ENCODE peak calls at places on chromosome 9, in ten cellular contexts. A is NAMALWA, F is right atrium auricular region, J is GM06990, O is left colon, W is fibroblast of lung, H is posterior cingulate gyrus, Z is KBM-7, E is mucosa of gallbladder, K is M059J. T is an unnamed sample.

GRCh38 chr9:97412628-97413382 is 909 bp downstream of the TDRD7 start:
- DNase-seq in A (peak; percentile 33), F (no peak), J (no peak), O (no peak), W (peak; percentile 11), H (no peak), Z (peak; percentile 28), E (no peak), K (peak; percentile 47), T (no peak)

GRCh38 chr9:111029260-111029659 is 9.0 kb downstream of the LPAR1 start:
- DNase-seq in A (no peak), F (no peak), J (no peak), O (no peak), W (no peak), H (no peak), Z (peak; percentile 76), E (no peak), K (peak; percentile 46), T (no peak)

GRCh38 chr9:107491081-107492053 is 1.8 kb upstream of the KLF4 start:
- DNase-seq in A (no peak), F (peak; percentile 73), J (peak; percentile 6), O (no peak), W (peak; percentile 12), H (no peak), Z (no peak), E (no peak), K (peak; percentile 26), T (no peak)

GRCh38 chr9:111572945-111573604 is 26.4 kb downstream of the PTGR1 start:
- DNase-seq in A (no peak), F (no peak), J (no peak), O (no peak), W (peak; percentile 95), H (no peak), Z (no peak), E (peak; percentile 22), K (peak; percentile 91), T (no peak)

GRCh38 chr9:22446950-22447606 is 454 bp downstream of the DMRTA1 start:
- DNase-seq in A (no peak), F (no peak), J (peak; percentile 22), O (peak; percentile 50), W (peak; percentile 58), H (peak; percentile 46), Z (peak; percentile 82), E (peak; percentile 67), K (peak; percentile 82), T (no peak)

GRCh38 chr9:122463828-122464632 is 13.7 kb downstream of the OR1J1 start:
- DNase-seq in A (peak; percentile 62), F (no peak), J (no peak), O (no peak), W (no peak), H (no peak), Z (peak; percentile 35), E (no peak), K (peak; percentile 67), T (peak; percentile 72)

GRCh38 chr9:87445646-87446045 is 52.0 kb upstream of the DAPK1 start:
- DNase-seq in A (peak; percentile 70), F (peak; percentile 61), J (peak; percentile 10), O (peak; percentile 34), W (peak; percentile 19), H (no peak), Z (peak; percentile 70), E (peak; percentile 44), K (no peak), T (peak; percentile 39)

GRCh38 chr9:113807173-113808061 is 68.7 kb upstream of the ZNF618 start:
- DNase-seq in A (peak; percentile 50), F (peak; percentile 62), J (peak; percentile 8), O (peak; percentile 30), W (peak; percentile 33), H (no peak), Z (peak; percentile 59), E (peak; percentile 62), K (peak; percentile 58), T (peak; percentile 7)

GRCh38 chr9:77011973-77012817 is 7.3 kb upstream of the FOXB2 start:
- DNase-seq in A (peak; percentile 8), F (peak; percentile 43), J (no peak), O (peak; percentile 34), W (no peak), H (no peak), Z (peak; percentile 85), E (no peak), K (no peak), T (no peak)

GRCh38 chr9:96417610-96418073 is 528 bp downstream of the ZNF367 start:
- DNase-seq in A (no peak), F (no peak), J (no peak), O (peak; percentile 36), W (no peak), H (no peak), Z (no peak), E (no peak), K (peak; percentile 39), T (no peak)

GRCh38 chr9:95024097-95024671 is 293.3 kb downstream of the FANCC start:
- DNase-seq in A (no peak), F (no peak), J (no peak), O (no peak), W (no peak), H (no peak), Z (no peak), E (no peak), K (peak; percentile 51), T (no peak)

GRCh38 chr9:36847781-36848673 is 186.0 kb downstream of the PAX5 start:
- DNase-seq in A (no peak), F (no peak), J (no peak), O (no peak), W (peak; percentile 22), H (no peak), Z (no peak), E (no peak), K (no peak), T (no peak)

GRCh38 chr9:33177633-33178032 is 10.5 kb upstream of the B4GALT1 start:
- DNase-seq in A (peak; percentile 58), F (peak; percentile 2), J (no peak), O (no peak), W (no peak), H (no peak), Z (no peak), E (no peak), K (no peak), T (no peak)

GRCh38 chr9:21326526-21327139 is 8.6 kb downstream of the KLHL9 start:
- DNase-seq in A (peak; percentile 69), F (no peak), J (peak; percentile 43), O (no peak), W (peak; percentile 44), H (no peak), Z (peak; percentile 68), E (no peak), K (peak; percentile 66), T (no peak)

GRCh38 chr9:36928670-36929349 is 105.3 kb downstream of the PAX5 start:
- DNase-seq in A (no peak), F (no peak), J (no peak), O (no peak), W (peak; percentile 89), H (no peak), Z (peak; percentile 73), E (no peak), K (peak; percentile 92), T (no peak)

GRCh38 chr9:93684806-93685553 is 108.6 kb downstream of the PHF2 start:
- DNase-seq in A (no peak), F (no peak), J (no peak), O (peak; percentile 12), W (peak; percentile 16), H (no peak), Z (peak; percentile 28), E (peak; percentile 5), K (peak; percentile 44), T (no peak)

GRCh38 chr9:132006657-132007370 is 72.9 kb downstream of the MED27 start:
- DNase-seq in A (no peak), F (no peak), J (peak; percentile 44), O (no peak), W (peak; percentile 58), H (no peak), Z (no peak), E (no peak), K (no peak), T (peak; percentile 51)

GRCh38 chr9:6695121-6695814 is 49.7 kb upstream of the GLDC start:
- DNase-seq in A (no peak), F (no peak), J (no peak), O (peak; percentile 6), W (no peak), H (no peak), Z (no peak), E (no peak), K (no peak), T (no peak)

GRCh38 chr9:136275655-136276429 is 28.1 kb downstream of the CCDC187 start:
- DNase-seq in A (no peak), F (no peak), J (no peak), O (no peak), W (no peak), H (no peak), Z (no peak), E (no peak), K (no peak), T (no peak)

GRCh38 chr9:131395745-131396479 is 2.0 kb downstream of the PRRC2B start:
- DNase-seq in A (no peak), F (no peak), J (no peak), O (no peak), W (no peak), H (no peak), Z (no peak), E (no peak), K (no peak), T (no peak)

T was measured in GM12864.